ENCODE peak calls at places on chromosomes 1 and 21, in four cellular contexts. G, S, E and O are unnamed samples.

GRCh38 chr1:86137458-86137857 is 19.1 kb downstream of the COL24A1 start:
- DNase-seq in S (no peak), G (no peak), E (no peak), O (peak; percentile 35)

GRCh38 chr21:45011911-45012660 is 62.3 kb upstream of the ADARB1 start:
- DNase-seq in S (no peak), G (no peak), E (peak; percentile 52), O (peak; percentile 83)

GRCh38 chr1:34415140-34415539 is 238.4 kb downstream of the C1orf94 start:
- DNase-seq in S (no peak), G (no peak), E (no peak), O (no peak)

GRCh38 chr1:115373305-115373704 is 35.3 kb upstream of the NGF start:
- DNase-seq in E (no peak), G (no peak), S (no peak), O (peak; percentile 9)

GRCh38 chr1:219480011-219480410 is 132.9 kb downstream of the ZC3H11B start:
- DNase-seq in S (no peak), G (no peak), E (no peak), O (no peak)

GRCh38 chr1:147640553-147641165 is 29.7 kb downstream of the ACP6 start:
- DNase-seq in S (peak; percentile 69), E (peak; percentile 91), G (peak; percentile 81), O (peak; percentile 90)

GRCh38 chr1:53502641-53503432 is 43.6 kb downstream of the DMRTB1 start:
- DNase-seq in G (no peak), S (no peak), E (no peak), O (no peak)

GRCh38 chr1:63407002-63407401 is 39.6 kb downstream of the ALG6 start:
- DNase-seq in G (no peak), S (no peak), E (no peak), O (peak; percentile 22)

GRCh38 chr21:22855581-22855980 is 1857.4 kb downstream of the NCAM2 start:
- DNase-seq in E (no peak), S (no peak), G (no peak), O (peak; percentile 53)

GRCh38 chr1:156347337-156347736 is 9.0 kb downstream of the TSACC start:
- DNase-seq in G (no peak), S (no peak), E (no peak), O (no peak)

GRCh38 chr1:119385650-119386049 is 17.1 kb downstream of the HAO2 start:
- DNase-seq in G (no peak), E (no peak), S (no peak), O (no peak)
- TF ChIP-seq CTCF in G (no peak), E (no peak), S (no peak), O (no peak)

GRCh38 chr21:33080776-33081175 is 10.8 kb downstream of the OLIG1 start:
- DNase-seq in G (no peak), S (no peak), E (no peak), O (no peak)

GRCh38 chr21:33076600-33077329 is 6.8 kb downstream of the OLIG1 start:
- DNase-seq in S (no peak), E (no peak), G (no peak), O (no peak)

GRCh38 chr21:33075596-33076195 is 5.8 kb downstream of the OLIG1 start:
- DNase-seq in S (no peak), E (no peak), G (no peak), O (no peak)

GRCh38 chr21:33080376-33080775 is 10.4 kb downstream of the OLIG1 start:
- DNase-seq in E (no peak), G (no peak), S (no peak), O (no peak)

DNA sequence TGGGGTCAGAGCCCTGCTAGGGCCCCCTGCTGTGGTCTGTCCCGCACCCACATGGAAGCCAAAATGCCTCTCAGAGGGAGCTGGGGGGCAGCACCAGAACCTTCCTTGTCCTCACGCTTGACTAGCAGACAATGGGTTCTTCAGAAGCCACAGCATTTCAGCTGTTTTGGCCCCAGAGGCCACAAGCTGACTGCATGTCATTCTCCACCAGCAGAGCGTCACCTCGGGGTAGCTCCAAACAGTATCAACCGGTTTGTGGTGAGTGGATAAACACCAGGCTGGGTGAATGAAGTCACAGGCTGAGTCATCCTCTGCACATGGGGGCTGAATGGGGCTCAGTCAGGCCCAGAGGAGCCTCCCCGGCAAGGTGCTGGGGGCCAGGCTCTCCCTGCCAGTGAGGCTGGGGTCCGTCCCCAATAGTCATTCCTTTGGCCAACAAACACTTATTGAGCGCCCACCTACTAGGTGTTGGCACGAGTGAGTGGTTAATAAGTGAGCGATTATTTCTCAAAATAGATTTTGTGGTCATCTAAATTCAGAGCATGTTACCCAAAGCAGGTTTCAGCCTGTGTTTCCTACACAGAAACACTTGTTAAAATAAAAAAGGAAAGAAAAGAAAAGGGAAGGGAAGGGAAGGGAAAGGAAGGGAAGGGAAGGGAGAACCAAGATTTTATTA is 9.1 kb downstream of the OLIG1 start:
- DNase-seq in E (no peak), G (peak; percentile 88), S (no peak), O (peak; percentile 50)
- TF ChIP-seq CTCF in E (no peak), G (no peak), S (peak; percentile 13), O (no peak)

GRCh38 chr1:191592907-191593306 is 565.4 kb upstream of the RGS18 start:
- DNase-seq in S (no peak), E (no peak), G (no peak), O (no peak)

GRCh38 chr1:191590578-191590977 is 567.7 kb upstream of the RGS18 start:
- DNase-seq in E (peak; percentile 63), S (no peak), G (no peak), O (no peak)

GRCh38 chr1:191592111-191592510 is 566.2 kb upstream of the RGS18 start:
- DNase-seq in G (no peak), S (no peak), E (no peak), O (no peak)

GRCh38 chr1:191589536-191589935 is 568.7 kb upstream of the RGS18 start:
- DNase-seq in S (no peak), G (no peak), E (no peak), O (no peak)

DNA sequence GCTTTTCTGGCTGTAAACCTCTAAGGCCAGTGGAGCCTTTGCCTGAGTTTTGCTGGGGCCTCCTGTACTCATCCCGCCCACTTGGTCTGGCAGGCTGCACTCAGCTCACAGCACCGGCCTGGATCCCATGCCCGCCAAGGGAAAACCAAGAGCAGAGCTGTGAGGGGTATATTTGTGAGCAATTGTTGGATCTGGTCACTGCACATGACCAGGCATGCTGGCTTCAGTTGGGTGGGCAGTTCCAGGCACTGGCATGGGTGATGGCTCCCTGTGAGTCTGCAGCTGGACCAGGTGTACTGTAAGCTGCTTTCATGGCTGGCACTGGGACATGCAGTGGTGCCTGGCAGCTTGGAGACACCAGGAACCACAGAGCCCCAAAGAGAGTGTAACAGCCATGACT is 563.1 kb upstream of the RGS18 start:
- DNase-seq in G (no peak), E (no peak), S (no peak), O (no peak)
- TF ChIP-seq CTCF in G (no peak), E (no peak), S (no peak), O (no peak)

DNA sequence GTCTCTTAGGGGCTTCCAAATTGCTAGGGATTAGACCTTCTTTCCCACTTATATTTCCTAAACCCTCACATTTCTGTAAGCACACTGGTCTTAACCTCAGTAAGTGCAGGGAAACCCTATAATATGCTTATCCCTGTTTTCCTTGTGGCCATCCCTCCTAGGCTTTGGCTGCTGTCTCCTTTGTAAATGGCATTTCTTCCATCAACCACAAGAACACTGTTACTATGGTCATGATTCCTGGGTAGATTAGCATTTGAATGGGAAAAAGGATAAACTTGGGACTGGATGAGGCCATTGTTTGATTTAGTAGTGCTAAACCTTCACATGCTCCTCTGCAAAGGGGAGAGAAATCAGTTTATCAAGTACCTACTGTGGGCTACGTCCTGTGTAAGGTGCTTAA is 16.2 kb upstream of the AGO3 start:
- DNase-seq in S (no peak), E (no peak), G (no peak), O (no peak)
- TF ChIP-seq CTCF in S (no peak), E (no peak), G (no peak), O (no peak)

GRCh38 chr1:153389394-153389793 is 1.5 kb downstream of the S100A8 start:
- DNase-seq in E (no peak), S (no peak), G (no peak), O (no peak)
- TF ChIP-seq CTCF in E (no peak), S (no peak), G (no peak), O (no peak)

DNA sequence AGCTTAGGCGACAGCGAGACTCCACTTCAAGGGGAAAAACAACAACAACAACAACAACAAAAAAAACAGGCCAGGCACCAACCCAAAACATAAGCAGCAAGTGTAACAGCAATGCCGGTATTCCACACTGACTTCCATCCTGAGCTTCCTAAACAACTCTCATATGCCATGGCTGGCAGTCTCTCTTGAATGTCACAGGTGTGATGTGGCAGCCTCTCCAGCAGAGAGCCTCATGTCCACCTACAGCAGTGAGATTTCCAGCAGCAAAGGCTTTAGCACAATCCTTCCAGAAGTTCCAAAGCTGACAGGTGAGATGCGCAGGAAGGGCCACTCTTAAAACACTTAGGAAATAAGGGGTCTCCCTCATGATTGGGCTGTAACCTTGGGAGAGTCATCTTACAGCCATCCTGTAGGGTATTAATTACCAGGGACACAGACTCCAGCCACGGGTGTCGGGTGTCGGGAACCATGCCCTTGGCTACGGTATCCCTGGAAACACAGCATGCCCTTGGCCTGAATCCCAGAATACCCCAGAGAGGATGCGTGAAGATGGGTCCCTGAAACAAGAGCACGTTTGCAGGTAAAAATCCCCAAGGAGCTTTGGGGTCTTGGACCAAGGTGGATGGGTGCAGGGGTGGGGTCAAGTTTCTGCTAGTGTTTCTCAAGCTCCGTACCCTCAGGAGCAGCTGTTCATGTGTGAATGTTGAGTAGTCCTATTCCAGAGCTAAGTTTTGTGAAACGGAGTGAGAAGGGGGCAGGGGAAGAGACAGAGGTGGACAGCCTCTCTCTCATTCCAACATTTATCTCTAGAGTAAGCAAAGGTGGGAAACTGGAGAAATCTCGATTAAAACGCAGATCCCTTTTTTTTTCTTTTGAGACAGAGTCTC is 31.4 kb downstream of the CLSTN1 start:
- DNase-seq in G (no peak), E (peak; percentile 38), S (no peak), O (peak; percentile 42)
- TF ChIP-seq CTCF in G (no peak), E (no peak), S (no peak), O (no peak)

GRCh38 chr1:55064071-55064581 is 24.8 kb downstream of the PCSK9 start:
- DNase-seq in G (no peak), S (no peak), E (no peak), O (peak; percentile 30)
- TF ChIP-seq CTCF in G (no peak), S (peak; percentile 36), E (no peak), O (no peak)

DNA sequence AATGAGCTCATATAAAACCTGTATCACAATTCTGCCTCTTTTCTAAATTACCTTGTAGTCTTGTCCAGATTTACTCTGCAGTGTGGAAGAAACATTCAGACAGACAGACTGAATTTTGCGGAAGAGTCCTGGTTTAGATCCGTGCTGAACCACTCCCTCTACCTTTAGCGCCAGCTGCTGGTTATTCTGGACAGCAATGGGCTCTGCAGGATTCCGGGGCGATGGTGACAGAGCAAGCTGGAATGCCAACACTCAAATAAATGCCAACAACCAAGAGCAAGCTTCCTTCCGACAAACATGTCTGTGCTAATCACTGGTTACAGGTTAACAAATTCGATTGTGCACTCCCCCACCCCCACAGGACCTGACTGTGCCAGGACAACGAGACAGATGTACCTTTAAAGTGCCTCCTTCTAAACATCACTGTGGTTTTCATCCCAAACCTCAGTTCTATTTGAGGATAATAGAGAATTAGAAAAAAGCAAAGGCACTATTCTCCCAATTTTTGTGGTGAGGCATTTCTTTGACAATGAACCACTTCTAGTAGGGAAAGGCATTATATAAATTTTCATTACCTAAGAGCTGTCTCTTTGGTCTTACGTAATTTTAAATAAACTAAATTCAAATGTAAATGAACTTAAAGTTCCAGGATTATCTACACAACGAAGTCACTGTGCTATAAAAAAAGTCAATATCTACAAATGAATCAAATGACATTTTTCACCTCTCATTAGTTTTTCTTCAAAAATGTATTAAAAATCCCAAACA is 90.4 kb downstream of the INTS7 start:
- DNase-seq in E (no peak), S (no peak), G (no peak), O (peak; percentile 96)
- TF ChIP-seq CTCF in E (peak; percentile 43), S (peak; percentile 43), G (no peak), O (peak; percentile 96)

GRCh38 chr1:89405275-89405929 is 41.5 kb downstream of the GBP6 start:
- DNase-seq in E (no peak), G (no peak), S (no peak), O (no peak)
- TF ChIP-seq CTCF in E (peak; percentile 11), G (no peak), S (no peak), O (no peak)